ENCODE peak calls at places on chromosomes 5 and 9, in six cellular contexts. M, K, Z, H, W and J are unnamed samples.

GRCh38 chr9:26058111-26058895 is 380.1 kb upstream of the TUSC1 start:
- DNase-seq in Z (no peak), W (no peak), H (no peak), K (no peak), M (no peak), J (no peak)

GRCh38 chr5:98839469-98840383 is 66.3 kb downstream of the RGMB start:
- DNase-seq in K (no peak), W (no peak), M (no peak), Z (peak; percentile 9), H (peak; percentile 47), J (peak; percentile 28)

GRCh38 chr5:138438724-138439536 is at the start of gene REEP2:
- DNase-seq in H (peak; percentile 65), K (no peak), M (peak; percentile 47), Z (peak; percentile 91), W (peak; percentile 42), J (peak; percentile 79)

GRCh38 chr5:160747963-160748362 is 104.0 kb downstream of the ATP10B start:
- DNase-seq in Z (no peak), W (no peak), H (no peak), M (no peak), K (no peak), J (no peak)

GRCh38 chr5:168755548-168756093 is 176.5 kb upstream of the PANK3 start:
- DNase-seq in W (no peak), H (no peak), M (no peak), Z (no peak), K (no peak), J (no peak)

GRCh38 chr9:93357649-93358048 is 93.8 kb upstream of the FAM120A start:
- DNase-seq in M (no peak), K (no peak), Z (no peak), H (no peak), W (no peak), J (no peak)

GRCh38 chr9:78288214-78288892 is 8.6 kb upstream of the PSAT1 start:
- DNase-seq in W (no peak), Z (no peak), H (no peak), K (no peak), M (no peak), J (no peak)

GRCh38 chr9:125797857-125798399 is 50.8 kb downstream of the PBX3 start:
- DNase-seq in M (no peak), H (no peak), W (no peak), Z (no peak), K (no peak), J (no peak)

GRCh38 chr5:116442095-116442534 is 132.5 kb downstream of the SEMA6A start:
- DNase-seq in Z (no peak), W (no peak), H (no peak), K (peak; percentile 38), M (peak; percentile 7), J (no peak)

GRCh38 chr5:7856855-7857254 is 5.9 kb upstream of the CFAP90 start:
- DNase-seq in W (peak; percentile 13), K (peak; percentile 30), H (peak; percentile 67), M (peak; percentile 28), Z (no peak), J (peak; percentile 50)

GRCh38 chr5:50595199-50595598 is 71.2 kb upstream of the PARP8 start:
- DNase-seq in K (no peak), H (no peak), M (peak; percentile 90), W (no peak), Z (no peak), J (no peak)

GRCh38 chr9:120531683-120532300 is 48.2 kb downstream of the CDK5RAP2 start:
- DNase-seq in K (no peak), H (peak; percentile 35), M (peak; percentile 32), Z (no peak), W (peak; percentile 30), J (peak; percentile 40)

GRCh38 chr5:107129051-107129450 is 541.7 kb downstream of the EFNA5 start:
- DNase-seq in K (no peak), M (peak; percentile 43), H (no peak), W (peak; percentile 60), Z (no peak), J (no peak)

GRCh38 chr5:168472329-168472728 is 13.9 kb upstream of the RARS1 start:
- DNase-seq in Z (no peak), M (peak; percentile 96), K (no peak), W (no peak), H (peak; percentile 23), J (no peak)

DNA sequence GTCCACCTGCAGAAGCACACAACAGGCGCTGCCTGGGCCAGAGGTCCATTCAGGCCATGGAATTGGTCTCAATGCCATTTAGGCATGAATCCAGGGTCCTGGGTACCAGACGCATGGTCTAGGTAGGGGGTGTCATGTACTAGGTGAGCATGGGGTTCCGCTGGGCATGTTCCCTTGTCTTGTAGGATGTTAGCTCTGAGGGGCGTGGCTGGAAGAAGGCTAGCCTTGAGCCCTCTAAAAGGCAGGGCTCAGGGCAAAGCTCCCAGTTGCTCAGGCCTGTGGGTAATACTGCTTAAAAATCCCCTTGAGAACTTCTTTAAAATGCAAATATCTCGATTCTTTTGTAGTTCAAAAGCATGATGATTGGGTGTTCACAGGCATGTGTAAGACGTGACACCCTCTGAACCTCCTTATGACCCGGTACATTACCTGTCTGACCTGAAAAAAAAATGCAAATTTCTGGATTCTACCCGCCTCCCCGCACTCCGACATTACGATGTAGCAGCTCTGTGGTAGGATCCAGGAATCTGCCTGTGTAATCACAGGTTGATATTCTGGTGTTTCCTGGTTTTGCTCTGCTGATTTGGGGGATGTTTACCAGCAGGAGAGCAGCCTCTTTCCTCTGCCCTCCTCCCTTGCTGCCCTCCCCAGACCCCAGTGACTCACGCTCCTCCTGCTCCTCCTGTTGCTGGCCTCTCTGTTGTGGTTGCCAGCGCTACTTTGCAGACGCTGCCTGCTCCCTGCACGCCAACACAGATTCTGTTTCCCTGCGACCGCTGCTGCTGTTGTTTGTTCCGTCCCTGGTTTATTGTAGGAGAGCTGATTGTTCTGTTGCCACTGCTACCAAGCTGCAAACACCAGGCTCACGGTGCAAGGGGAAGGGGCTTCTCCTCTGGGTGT is 5.7 kb downstream of the TMC1 start:
- DNase-seq in W (peak; percentile 97), M (peak; percentile 93), H (peak; percentile 48), Z (no peak), K (peak; percentile 82), J (peak; percentile 18)
- TF ChIP-seq POLR2A in W (no peak), M (peak; percentile 72), H (no peak), Z (peak; percentile 69), K (peak; percentile 84), J (no peak)

GRCh38 chr9:128115187-128116103 is 12.1 kb downstream of the PTGES2 start:
- DNase-seq in H (peak; percentile 95), W (no peak), M (no peak), K (no peak), Z (peak; percentile 66), J (peak; percentile 100)
- TF ChIP-seq POLR2A in H (no peak), W (no peak), M (no peak), K (no peak), Z (no peak), J (peak; percentile 14)

GRCh38 chr5:81297531-81297930 is 3.9 kb upstream of the ZCCHC9 start:
- DNase-seq in K (no peak), M (no peak), H (no peak), Z (no peak), W (no peak), J (no peak)

GRCh38 chr5:81305783-81306182 is 4.4 kb downstream of the ZCCHC9 start:
- DNase-seq in M (no peak), H (no peak), K (no peak), W (no peak), Z (no peak), J (no peak)

GRCh38 chr5:81303563-81303962 is 2.2 kb downstream of the ZCCHC9 start:
- DNase-seq in W (no peak), M (peak; percentile 94), Z (no peak), K (no peak), H (no peak), J (no peak)

GRCh38 chr5:81302596-81302995 is 1.2 kb downstream of the ZCCHC9 start:
- DNase-seq in H (peak; percentile 21), K (no peak), Z (no peak), W (no peak), M (peak; percentile 31), J (no peak)

DNA sequence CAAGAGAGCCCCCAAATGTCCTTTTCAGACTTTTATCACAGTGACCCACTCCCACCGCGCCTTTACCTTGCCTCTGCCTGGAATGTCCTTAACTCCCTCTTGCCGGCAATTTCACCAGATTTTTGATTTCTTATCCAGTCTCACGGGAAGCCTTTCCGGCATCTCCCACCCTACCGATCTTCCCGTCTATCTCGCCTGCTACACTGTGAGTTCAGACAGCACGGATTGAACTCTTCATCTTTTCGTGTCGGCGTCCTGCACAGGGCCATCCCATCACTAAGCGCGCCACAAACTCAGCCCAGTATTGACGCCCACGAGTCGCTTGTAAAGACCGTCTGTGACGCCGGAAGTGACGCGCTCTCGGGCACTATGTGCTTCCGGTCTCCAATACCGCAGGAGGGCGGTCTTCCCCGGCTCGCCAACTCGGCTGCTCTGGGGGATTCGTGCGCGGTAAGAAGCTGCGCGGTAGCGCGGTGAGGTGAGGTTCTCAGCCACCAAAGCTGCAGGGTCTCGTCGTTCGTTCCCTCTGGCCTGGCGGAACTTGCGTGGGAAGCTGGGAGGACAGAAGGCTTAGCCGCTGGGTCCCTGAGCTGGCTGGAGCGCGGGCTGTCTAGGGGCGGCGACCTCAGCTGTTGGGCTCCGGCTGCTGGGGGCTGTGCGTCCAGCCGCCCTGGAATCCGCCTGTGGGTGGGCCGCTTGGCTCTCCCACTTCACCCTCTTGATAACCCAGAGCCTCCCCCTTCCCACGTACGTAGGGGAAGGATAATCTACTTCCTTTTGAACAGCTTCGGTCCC is at the start of gene ZCCHC9:
- DNase-seq in Z (peak; percentile 78), H (peak; percentile 97), M (peak; percentile 96), K (peak; percentile 90), W (peak; percentile 95), J (peak; percentile 97)
- TF ChIP-seq POLR2A in Z (peak; percentile 94), H (peak; percentile 96), M (peak; percentile 94), K (peak; percentile 88), W (peak; percentile 97), J (peak; percentile 97)

GRCh38 chr5:10250804-10251276 is 760 bp downstream of the CCT5 start:
- DNase-seq in H (no peak), W (peak; percentile 37), K (no peak), M (peak; percentile 41), Z (peak; percentile 15), J (peak; percentile 68)

GRCh38 chr5:10248378-10249260 is 1.1 kb downstream of the ATPSCKMT start:
- DNase-seq in K (no peak), H (peak; percentile 82), Z (no peak), M (no peak), W (no peak), J (peak; percentile 48)

GRCh38 chr5:10251409-10251808 is 1.3 kb downstream of the CCT5 start:
- DNase-seq in M (no peak), K (no peak), W (no peak), Z (no peak), H (no peak), J (peak; percentile 34)

GRCh38 chr5:10253390-10253789 is 3.3 kb downstream of the CCT5 start:
- DNase-seq in W (no peak), M (no peak), H (no peak), Z (no peak), K (no peak), J (no peak)

GRCh38 chr5:10249948-10250803 is at the start of gene CCT5:
- DNase-seq in H (peak; percentile 99), W (peak; percentile 97), K (peak; percentile 91), M (peak; percentile 99), Z (peak; percentile 86), J (peak; percentile 98)
- TF ChIP-seq POLR2A in H (peak; percentile 99), W (peak; percentile 77), K (peak; percentile 67), M (peak; percentile 88), Z (peak; percentile 94), J (peak; percentile 94)

GRCh38 chr9:35905912-35906679 is at the start of gene HRCT1:
- DNase-seq in Z (no peak), H (no peak), W (peak; percentile 91), K (peak; percentile 69), M (peak; percentile 94), J (no peak)
- TF ChIP-seq POLR2A in Z (no peak), H (no peak), W (peak; percentile 53), K (peak; percentile 49), M (no peak), J (no peak)